ENCODE peak calls at places on chromosomes 4 and X, in four cellular contexts. R, X, M and U are unnamed samples.

GRCh38 chrX:145751943-145752342 is 65.7 kb upstream of the SLITRK2 start:
- DNase-seq in M (no peak), X (no peak), R (no peak), U (no peak)

GRCh38 chrX:63751481-63751880 is 33.5 kb downstream of the ARHGEF9 start:
- DNase-seq in R (no peak), X (no peak), M (no peak), U (no peak)

GRCh38 chrX:63525491-63525890 is 174.4 kb upstream of the SPIN4 start:
- DNase-seq in M (no peak), R (peak; percentile 3), X (no peak), U (no peak)

GRCh38 chr4:35151816-35152572 is 1092.3 kb downstream of the ARAP2 start:
- DNase-seq in R (peak; percentile 67), M (no peak), X (peak; percentile 59), U (no peak)

GRCh38 chr4:141802324-141802723 is 165.9 kb downstream of the IL15 start:
- DNase-seq in R (peak; percentile 14), X (no peak), M (no peak), U (no peak)

GRCh38 chr4:55348436-55348835 is 2.4 kb downstream of the SRD5A3 start:
- DNase-seq in M (no peak), X (no peak), R (no peak), U (no peak)

GRCh38 chr4:176340871-176341685 is 21.3 kb downstream of the SPCS3 start:
- DNase-seq in M (no peak), R (peak; percentile 45), X (no peak), U (no peak)

GRCh38 chr4:73989031-73989430 is 1.0 kb upstream of the PPBP start:
- DNase-seq in R (no peak), M (no peak), X (no peak), U (no peak)

GRCh38 chr4:147732516-147733193 is 767 bp downstream of the ARHGAP10 start:
- DNase-seq in M (peak; percentile 21), X (peak; percentile 47), R (peak; percentile 72), U (no peak)

GRCh38 chr4:53364624-53365023 is 1.2 kb downstream of the SCFD2 start:
- DNase-seq in M (no peak), X (no peak), R (no peak), U (no peak)

GRCh38 chrX:34638116-34638515 is 19.0 kb downstream of the TMEM47 start:
- DNase-seq in M (peak; percentile 0), R (no peak), X (peak; percentile 9), U (no peak)

GRCh38 chr4:104930298-104930697 is 216.4 kb upstream of the TET2 start:
- DNase-seq in R (no peak), X (no peak), M (no peak), U (no peak)

GRCh38 chr4:65669008-65669971 is 999 bp downstream of the EPHA5 start:
- DNase-seq in R (no peak), M (peak; percentile 1), X (peak; percentile 33), U (no peak)

GRCh38 chrX:74249963-74250362 is 54.0 kb upstream of the ZCCHC13 start:
- DNase-seq in R (peak; percentile 5), X (no peak), M (no peak), U (no peak)

GRCh38 chr4:159401791-159402380 is 299.0 kb downstream of the RAPGEF2 start:
- DNase-seq in R (no peak), M (no peak), X (peak; percentile 23), U (no peak)